ENCODE peak calls at places on chromosomes 13 and 19, in four cellular contexts. L is T-helper 2 cell; N is stimulated activated CD4-positive, alpha-beta T cell treated with anti-CD3 and anti-CD28 coated beads, Interleukin-15, amount 100 ng/mL, for 24 hours; P is cardiac fibroblast. R is an unnamed sample.

GRCh38 chr13:109737606-109738005 is 48.8 kb downstream of the IRS2 start:
- DNase-seq in L (no peak), N (peak), P (peak), R (no peak)

GRCh38 chr19:46049597-46049996 is 8.8 kb upstream of the IGFL4 start:
- DNase-seq in L (no peak), N (peak), P (no peak), R (no peak)

GRCh38 chr19:35882074-35882832 is 13.9 kb downstream of the APLP1 start:
- DNase-seq in L (peak), N (no peak), P (peak), R (no peak)

GRCh38 chr19:11012507-11012906 is 51.7 kb downstream of the SMARCA4 start:
- DNase-seq in L (no peak), N (no peak), P (no peak), R (no peak)

GRCh38 chr19:2097330-2098327 is 914 bp downstream of the IZUMO4 start:
- DNase-seq in L (peak), N (peak), P (no peak), R (no peak)

GRCh38 chr13:35787937-35788336 is 311.4 kb upstream of the MAB21L1 start:
- DNase-seq in L (no peak), N (no peak), P (peak), R (no peak)

GRCh38 chr19:15469513-15470297 is 5.4 kb upstream of the RASAL3 start:
- DNase-seq in L (no peak), N (peak), P (no peak), R (peak)

GRCh38 chr13:21232196-21232595 is 55.7 kb downstream of the MRPL57 start:
- DNase-seq in L (peak), N (no peak), P (peak), R (no peak)

GRCh38 chr13:109787135-109787954 is 962 bp upstream of the IRS2 start:
- DNase-seq in L (peak), N (peak), P (peak), R (no peak)

GRCh38 chr19:11453468-11454341 is 18.3 kb downstream of the PRKCSH start:
- DNase-seq in L (peak), N (peak), P (no peak), R (no peak)